ENCODE peak calls at places on chromosomes 12 and 14, in four cellular contexts. One of them, this sample, is unnamed.

GRCh38 chr12:14970467-14970866 is 2.4 kb upstream of the PDE6H start:
- DNase-seq in body of pancreas: no peak
- DNase-seq in cardiac muscle cell: no peak
- DNase-seq in pancreas: no peak
- DNase-seq in this sample: no peak

GRCh38 chr12:119729871-119730270 is 61.9 kb downstream of the PRKAB1 start:
- DNase-seq in pancreas: no peak
- DNase-seq in body of pancreas: no peak
- DNase-seq in cardiac muscle cell: no peak
- DNase-seq in this sample: no peak

GRCh38 chr12:5480953-5481300 is 49.0 kb downstream of the NTF3 start:
- DNase-seq in cardiac muscle cell: peak
- DNase-seq in body of pancreas: no peak
- DNase-seq in pancreas: no peak
- DNase-seq in this sample: no peak

GRCh38 chr12:78018939-78019338 is 188.2 kb downstream of the NAV3 start:
- DNase-seq in cardiac muscle cell: no peak
- DNase-seq in body of pancreas: no peak
- DNase-seq in pancreas: no peak
- DNase-seq in this sample: no peak

GRCh38 chr14:52080817-52081755 is 12.2 kb upstream of the NID2 start:
- DNase-seq in cardiac muscle cell: peak
- DNase-seq in pancreas: no peak
- DNase-seq in body of pancreas: no peak
- DNase-seq in this sample: no peak

GRCh38 chr14:77612011-77612620 is 4.3 kb downstream of the SPTLC2 start:
- DNase-seq in body of pancreas: no peak
- DNase-seq in cardiac muscle cell: no peak
- DNase-seq in pancreas: no peak
- DNase-seq in this sample: no peak

GRCh38 chr12:104201238-104202001 is 14.2 kb upstream of the TXNRD1 start:
- DNase-seq in pancreas: no peak
- DNase-seq in body of pancreas: peak
- DNase-seq in cardiac muscle cell: peak
- DNase-seq in this sample: peak

GRCh38 chr14:58667900-58668299 is 30.1 kb downstream of the DACT1 start:
- DNase-seq in body of pancreas: no peak
- DNase-seq in pancreas: no peak
- DNase-seq in cardiac muscle cell: no peak
- DNase-seq in this sample: no peak

GRCh38 chr14:22813145-22813544 is 2.1 kb downstream of the SLC7A7 start:
- DNase-seq in pancreas: no peak
- DNase-seq in cardiac muscle cell: no peak
- DNase-seq in body of pancreas: no peak
- DNase-seq in this sample: no peak

GRCh38 chr14:69553221-69553620 is 21.4 kb downstream of the CCDC177 start:
- DNase-seq in cardiac muscle cell: no peak
- DNase-seq in pancreas: no peak
- DNase-seq in body of pancreas: no peak
- DNase-seq in this sample: no peak

GRCh38 chr12:8996682-8997405 is 7.5 kb downstream of the KLRG1 start:
- DNase-seq in body of pancreas: no peak
- DNase-seq in cardiac muscle cell: no peak
- DNase-seq in pancreas: no peak
- DNase-seq in this sample: no peak

GRCh38 chr14:83071888-83072501 is 1538.3 kb upstream of the SEL1L start:
- DNase-seq in body of pancreas: no peak
- DNase-seq in cardiac muscle cell: peak
- DNase-seq in pancreas: no peak
- DNase-seq in this sample: peak

GRCh38 chr12:92146865-92147264 is 1.2 kb upstream of the BTG1 start:
- DNase-seq in pancreas: no peak
- DNase-seq in cardiac muscle cell: no peak
- DNase-seq in body of pancreas: no peak
- DNase-seq in this sample: no peak

GRCh38 chr12:27524839-27525238 is 833 bp downstream of the PPFIBP1 start:
- DNase-seq in cardiac muscle cell: no peak
- DNase-seq in body of pancreas: no peak
- DNase-seq in pancreas: no peak
- DNase-seq in this sample: peak
- TF ChIP-seq CTCF in cardiac muscle cell: peak
- TF ChIP-seq CTCF in body of pancreas: no peak
- TF ChIP-seq CTCF in pancreas: no peak
- TF ChIP-seq CTCF in this sample: no peak

GRCh38 chr14:60485600-60486251 is at the start of gene C14orf39:
- DNase-seq in body of pancreas: no peak
- DNase-seq in pancreas: no peak
- DNase-seq in cardiac muscle cell: peak
- DNase-seq in this sample: peak
- TF ChIP-seq CTCF in body of pancreas: no peak
- TF ChIP-seq CTCF in pancreas: no peak
- TF ChIP-seq CTCF in cardiac muscle cell: no peak
- TF ChIP-seq CTCF in this sample: no peak

DNA sequence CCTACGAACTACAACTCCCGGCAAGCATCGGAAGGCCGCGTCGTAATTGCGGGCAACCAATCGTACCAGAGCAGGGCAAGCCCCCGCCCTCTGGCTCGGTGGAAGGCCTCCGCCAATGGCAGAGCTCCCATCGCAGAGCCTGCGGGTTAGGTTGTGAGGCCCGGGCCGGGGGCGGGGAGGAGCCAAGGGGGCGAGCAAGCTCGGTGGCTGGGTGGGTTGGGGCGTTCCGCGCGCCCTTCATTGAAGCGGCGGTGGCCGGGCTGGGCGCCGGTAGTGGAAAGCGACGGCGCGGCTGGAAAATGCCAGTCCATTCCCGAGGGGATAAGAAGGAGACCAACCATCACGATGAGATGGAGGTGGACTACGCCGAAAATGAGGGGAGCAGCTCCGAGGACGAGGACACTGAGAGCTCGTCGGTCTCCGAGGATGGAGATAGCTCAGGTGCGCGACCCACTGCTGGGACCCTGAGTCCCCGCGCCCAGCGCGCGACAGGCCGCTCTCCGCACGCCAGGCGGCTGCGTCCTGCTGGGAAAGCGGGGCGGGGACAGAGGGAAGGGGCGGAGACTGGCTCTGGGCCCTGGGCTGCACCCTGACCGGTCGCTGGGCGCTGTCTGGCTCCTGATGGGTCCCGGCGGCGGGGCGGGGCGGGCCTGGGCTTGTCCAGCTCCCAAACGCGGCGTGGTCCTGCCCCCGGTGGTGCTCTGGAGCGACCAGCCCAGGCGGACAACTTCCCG is at the start of gene BRMS1L:
- DNase-seq in cardiac muscle cell: peak
- DNase-seq in body of pancreas: peak
- DNase-seq in pancreas: peak
- DNase-seq in this sample: peak
- TF ChIP-seq CTCF in cardiac muscle cell: no peak
- TF ChIP-seq CTCF in body of pancreas: no peak
- TF ChIP-seq CTCF in pancreas: no peak
- TF ChIP-seq CTCF in this sample: no peak

GRCh38 chr12:26431211-26431610 is 235.8 kb downstream of the SSPN start:
- DNase-seq in body of pancreas: no peak
- DNase-seq in pancreas: no peak
- DNase-seq in cardiac muscle cell: no peak
- DNase-seq in this sample: no peak
- TF ChIP-seq CTCF in body of pancreas: no peak
- TF ChIP-seq CTCF in pancreas: no peak
- TF ChIP-seq CTCF in cardiac muscle cell: no peak
- TF ChIP-seq CTCF in this sample: no peak

DNA sequence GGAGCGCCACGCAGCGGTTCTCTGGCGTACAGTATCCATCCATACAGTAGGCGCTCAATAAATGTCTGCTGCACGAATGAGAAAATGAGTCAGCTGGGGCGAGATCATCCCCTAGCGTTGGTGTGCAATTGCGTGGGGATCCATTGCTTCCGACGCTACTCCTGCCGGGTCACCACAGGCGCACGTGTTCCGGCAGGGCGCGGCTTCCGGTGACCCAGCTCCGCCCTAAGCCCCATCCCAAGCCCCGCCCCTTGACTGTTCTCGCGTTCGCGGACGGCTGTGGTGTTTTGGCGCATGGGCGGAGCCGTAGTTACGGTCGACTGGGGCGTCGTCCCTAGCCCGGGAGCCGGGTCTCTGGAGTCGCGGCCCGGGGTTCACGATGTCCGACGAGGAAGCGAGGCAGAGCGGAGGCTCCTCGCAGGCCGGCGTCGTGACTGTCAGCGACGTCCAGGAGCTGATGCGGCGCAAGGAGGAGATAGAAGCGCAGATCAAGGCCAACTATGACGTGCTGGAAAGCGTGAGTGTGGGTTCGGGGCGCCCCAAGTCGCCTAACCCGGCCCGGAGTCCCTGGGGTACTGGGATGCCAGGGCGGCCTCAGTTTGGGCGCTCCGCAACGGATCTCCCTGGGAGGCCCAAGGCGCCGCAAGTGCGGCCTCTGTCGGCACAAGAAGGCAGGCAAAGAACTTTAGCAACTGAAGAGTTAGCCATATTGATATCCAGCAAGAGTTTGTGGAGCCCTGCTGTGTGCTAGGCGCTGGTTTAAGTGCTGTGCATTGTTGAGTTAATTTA is at the start of gene PSMD9:
- DNase-seq in pancreas: peak
- DNase-seq in body of pancreas: peak
- DNase-seq in cardiac muscle cell: peak
- DNase-seq in this sample: peak
- TF ChIP-seq CTCF in pancreas: no peak
- TF ChIP-seq CTCF in body of pancreas: peak
- TF ChIP-seq CTCF in cardiac muscle cell: peak
- TF ChIP-seq CTCF in this sample: no peak

DNA sequence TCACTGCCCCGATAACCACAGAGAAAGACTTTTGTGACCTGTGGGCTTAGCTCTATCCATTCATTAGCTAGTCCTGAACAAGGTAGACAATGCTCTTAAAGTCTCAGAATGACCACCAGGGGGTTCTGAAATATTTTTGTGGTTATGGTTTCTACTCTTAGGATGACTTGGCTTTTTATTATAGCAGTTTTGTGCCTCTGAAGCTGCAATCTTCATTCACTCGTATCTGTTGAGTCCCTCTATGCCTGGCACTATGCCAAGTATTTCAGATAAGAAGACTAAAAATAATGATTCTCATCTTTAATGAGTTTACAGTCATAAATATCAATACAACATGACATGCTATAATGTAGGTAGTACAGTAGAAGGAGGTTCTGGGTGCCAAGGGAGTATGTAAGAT is 130.8 kb upstream of the TRHDE start:
- DNase-seq in pancreas: no peak
- DNase-seq in cardiac muscle cell: no peak
- DNase-seq in body of pancreas: no peak
- DNase-seq in this sample: no peak
- TF ChIP-seq CTCF in pancreas: no peak
- TF ChIP-seq CTCF in cardiac muscle cell: no peak
- TF ChIP-seq CTCF in body of pancreas: no peak
- TF ChIP-seq CTCF in this sample: peak

GRCh38 chr12:6752931-6753771 is at the start of gene MLF2:
- DNase-seq in cardiac muscle cell: peak
- DNase-seq in pancreas: peak
- DNase-seq in body of pancreas: peak
- DNase-seq in this sample: peak
- TF ChIP-seq CTCF in cardiac muscle cell: no peak
- TF ChIP-seq CTCF in pancreas: peak
- TF ChIP-seq CTCF in body of pancreas: peak
- TF ChIP-seq CTCF in this sample: peak

GRCh38 chr14:86865934-86866333 is 1127.0 kb downstream of the GALC start:
- DNase-seq in cardiac muscle cell: no peak
- DNase-seq in body of pancreas: no peak
- DNase-seq in pancreas: no peak
- DNase-seq in this sample: no peak
- TF ChIP-seq CTCF in cardiac muscle cell: peak
- TF ChIP-seq CTCF in body of pancreas: no peak
- TF ChIP-seq CTCF in pancreas: no peak
- TF ChIP-seq CTCF in this sample: no peak

This sample was measured in endothelial cell.